ENCODE peak calls at places on chromosomes 6 and 20, in ten cellular contexts. One of them, this sample, is unnamed.
A peak's percentile ranks its signal among the peaks of the same experiment; 100 is the strongest.

GRCh38 chr20:57897891-57898290 is 188.1 kb upstream of the PMEPA1 start:
- DNase-seq in Peyer's patch: no peak
- DNase-seq in NB4: no peak
- DNase-seq in effector memory CD4-positive, alpha-beta T cell: no peak
- DNase-seq in psoas muscle: no peak
- DNase-seq in pancreas: no peak
- DNase-seq in transverse colon: no peak
- DNase-seq in neuronal stem cell: no peak
- DNase-seq in fibroblast of the aortic adventitia: no peak
- DNase-seq in heart left ventricle: no peak
- DNase-seq in this sample: no peak

GRCh38 chr6:169971171-169971861 is 219.9 kb downstream of the ERMARD start:
- DNase-seq in Peyer's patch: peak; percentile 37
- DNase-seq in NB4: no peak
- DNase-seq in effector memory CD4-positive, alpha-beta T cell: no peak
- DNase-seq in psoas muscle: no peak
- DNase-seq in pancreas: peak; percentile 50
- DNase-seq in transverse colon: peak; percentile 6
- DNase-seq in neuronal stem cell: no peak
- DNase-seq in fibroblast of the aortic adventitia: no peak
- DNase-seq in heart left ventricle: no peak
- DNase-seq in this sample: no peak

GRCh38 chr20:47304287-47304686 is 52.2 kb downstream of the ZMYND8 start:
- DNase-seq in Peyer's patch: peak; percentile 38
- DNase-seq in NB4: no peak
- DNase-seq in effector memory CD4-positive, alpha-beta T cell: no peak
- DNase-seq in psoas muscle: no peak
- DNase-seq in pancreas: no peak
- DNase-seq in transverse colon: peak; percentile 43
- DNase-seq in neuronal stem cell: no peak
- DNase-seq in fibroblast of the aortic adventitia: peak; percentile 56
- DNase-seq in heart left ventricle: no peak
- DNase-seq in this sample: no peak

GRCh38 chr6:112163295-112164257 is 76.2 kb downstream of the FAM229B start:
- DNase-seq in Peyer's patch: peak; percentile 85
- DNase-seq in NB4: peak; percentile 70
- DNase-seq in effector memory CD4-positive, alpha-beta T cell: peak; percentile 36
- DNase-seq in psoas muscle: peak; percentile 56
- DNase-seq in pancreas: peak; percentile 86
- DNase-seq in transverse colon: peak; percentile 72
- DNase-seq in neuronal stem cell: peak; percentile 59
- DNase-seq in fibroblast of the aortic adventitia: peak; percentile 34
- DNase-seq in heart left ventricle: peak; percentile 38
- DNase-seq in this sample: peak; percentile 60

GRCh38 chr20:33686008-33686983 is at the start of gene E2F1:
- DNase-seq in Peyer's patch: peak; percentile 98
- DNase-seq in NB4: peak; percentile 98
- DNase-seq in effector memory CD4-positive, alpha-beta T cell: peak; percentile 90
- DNase-seq in psoas muscle: peak; percentile 97
- DNase-seq in pancreas: peak; percentile 99
- DNase-seq in transverse colon: peak; percentile 97
- DNase-seq in neuronal stem cell: peak; percentile 95
- DNase-seq in fibroblast of the aortic adventitia: peak; percentile 75
- DNase-seq in heart left ventricle: peak; percentile 97
- DNase-seq in this sample: peak; percentile 86

GRCh38 chr6:105120570-105120969 is 59.2 kb downstream of the POPDC3 start:
- DNase-seq in Peyer's patch: no peak
- DNase-seq in NB4: no peak
- DNase-seq in effector memory CD4-positive, alpha-beta T cell: no peak
- DNase-seq in psoas muscle: no peak
- DNase-seq in pancreas: no peak
- DNase-seq in transverse colon: no peak
- DNase-seq in neuronal stem cell: no peak
- DNase-seq in fibroblast of the aortic adventitia: no peak
- DNase-seq in heart left ventricle: no peak
- DNase-seq in this sample: no peak

GRCh38 chr6:26086214-26086613 is 1.0 kb upstream of the HFE start:
- DNase-seq in Peyer's patch: no peak
- DNase-seq in NB4: no peak
- DNase-seq in effector memory CD4-positive, alpha-beta T cell: no peak
- DNase-seq in psoas muscle: no peak
- DNase-seq in pancreas: no peak
- DNase-seq in transverse colon: no peak
- DNase-seq in neuronal stem cell: no peak
- DNase-seq in fibroblast of the aortic adventitia: no peak
- DNase-seq in heart left ventricle: no peak
- DNase-seq in this sample: peak; percentile 72

GRCh38 chr6:113172531-113172966 is 684.6 kb upstream of the MARCKS start:
- DNase-seq in Peyer's patch: no peak
- DNase-seq in NB4: no peak
- DNase-seq in effector memory CD4-positive, alpha-beta T cell: no peak
- DNase-seq in psoas muscle: no peak
- DNase-seq in pancreas: no peak
- DNase-seq in transverse colon: peak; percentile 13
- DNase-seq in neuronal stem cell: no peak
- DNase-seq in fibroblast of the aortic adventitia: peak; percentile 60
- DNase-seq in heart left ventricle: peak; percentile 59
- DNase-seq in this sample: no peak

GRCh38 chr20:11692567-11692966 is 225.1 kb upstream of the BTBD3 start:
- DNase-seq in Peyer's patch: no peak
- DNase-seq in NB4: no peak
- DNase-seq in effector memory CD4-positive, alpha-beta T cell: no peak
- DNase-seq in psoas muscle: no peak
- DNase-seq in pancreas: no peak
- DNase-seq in transverse colon: no peak
- DNase-seq in neuronal stem cell: no peak
- DNase-seq in fibroblast of the aortic adventitia: no peak
- DNase-seq in heart left ventricle: no peak
- DNase-seq in this sample: no peak

GRCh38 chr6:52984247-52984646 is 10.8 kb downstream of the GSTA4 start:
- DNase-seq in Peyer's patch: no peak
- DNase-seq in NB4: peak; percentile 78
- DNase-seq in effector memory CD4-positive, alpha-beta T cell: peak; percentile 25
- DNase-seq in psoas muscle: no peak
- DNase-seq in pancreas: no peak
- DNase-seq in transverse colon: no peak
- DNase-seq in neuronal stem cell: no peak
- DNase-seq in fibroblast of the aortic adventitia: no peak
- DNase-seq in heart left ventricle: no peak
- DNase-seq in this sample: peak; percentile 93

GRCh38 chr6:39923394-39923793 is 10.9 kb downstream of the MOCS1 start:
- DNase-seq in Peyer's patch: peak; percentile 82
- DNase-seq in NB4: no peak
- DNase-seq in effector memory CD4-positive, alpha-beta T cell: no peak
- DNase-seq in psoas muscle: no peak
- DNase-seq in pancreas: peak; percentile 84
- DNase-seq in transverse colon: peak; percentile 79
- DNase-seq in neuronal stem cell: no peak
- DNase-seq in fibroblast of the aortic adventitia: no peak
- DNase-seq in heart left ventricle: peak; percentile 65
- DNase-seq in this sample: no peak

GRCh38 chr6:105374010-105374420 is 28.9 kb downstream of the PREP start:
- DNase-seq in Peyer's patch: no peak
- DNase-seq in NB4: no peak
- DNase-seq in effector memory CD4-positive, alpha-beta T cell: no peak
- DNase-seq in psoas muscle: no peak
- DNase-seq in pancreas: no peak
- DNase-seq in transverse colon: no peak
- DNase-seq in neuronal stem cell: no peak
- DNase-seq in fibroblast of the aortic adventitia: peak; percentile 50
- DNase-seq in heart left ventricle: no peak
- DNase-seq in this sample: no peak

GRCh38 chr6:119484598-119484997 is 135.0 kb upstream of the MAN1A1 start:
- DNase-seq in Peyer's patch: no peak
- DNase-seq in NB4: no peak
- DNase-seq in effector memory CD4-positive, alpha-beta T cell: no peak
- DNase-seq in psoas muscle: no peak
- DNase-seq in pancreas: no peak
- DNase-seq in transverse colon: no peak
- DNase-seq in neuronal stem cell: no peak
- DNase-seq in fibroblast of the aortic adventitia: peak; percentile 90
- DNase-seq in heart left ventricle: no peak
- DNase-seq in this sample: no peak

GRCh38 chr6:157631388-157631787 is 191.7 kb upstream of the SNX9 start:
- DNase-seq in Peyer's patch: no peak
- DNase-seq in NB4: no peak
- DNase-seq in effector memory CD4-positive, alpha-beta T cell: no peak
- DNase-seq in psoas muscle: no peak
- DNase-seq in pancreas: no peak
- DNase-seq in transverse colon: no peak
- DNase-seq in neuronal stem cell: no peak
- DNase-seq in fibroblast of the aortic adventitia: no peak
- DNase-seq in heart left ventricle: no peak
- DNase-seq in this sample: no peak

DNA sequence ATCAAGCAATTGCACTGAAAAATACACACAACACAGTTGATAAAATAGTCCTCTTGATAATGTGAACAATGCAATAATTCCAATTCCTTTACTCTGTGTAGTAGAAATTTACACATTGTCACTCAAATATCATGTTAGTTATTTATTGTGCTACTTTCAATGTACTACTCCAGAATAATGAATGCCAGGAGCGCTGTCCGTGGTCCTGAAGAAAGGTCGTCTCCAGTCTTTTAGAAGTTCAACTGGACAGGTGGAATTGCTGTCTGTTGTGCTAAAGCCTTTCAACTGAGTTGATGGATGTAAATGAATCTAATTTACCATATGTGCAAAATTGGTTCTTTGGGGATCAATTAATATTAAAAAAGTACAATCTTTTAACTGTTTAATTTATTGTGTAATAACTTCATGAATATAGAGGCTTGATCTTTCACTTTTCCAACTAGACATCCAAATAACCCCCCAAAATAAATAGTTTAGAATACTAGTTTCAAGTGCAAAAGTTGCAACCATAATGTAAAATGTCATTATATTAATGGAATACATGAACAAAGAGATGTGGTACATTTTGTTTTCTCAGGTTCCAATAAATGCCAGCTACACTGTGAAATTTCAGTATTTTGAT is 3.2 kb downstream of the GRIK2 start:
- DNase-seq in Peyer's patch: peak; percentile 76
- DNase-seq in NB4: peak; percentile 60
- DNase-seq in effector memory CD4-positive, alpha-beta T cell: no peak
- DNase-seq in psoas muscle: no peak
- DNase-seq in pancreas: peak; percentile 66
- DNase-seq in transverse colon: peak; percentile 60
- DNase-seq in neuronal stem cell: peak; percentile 82
- DNase-seq in fibroblast of the aortic adventitia: peak; percentile 70
- DNase-seq in heart left ventricle: peak; percentile 25
- DNase-seq in this sample: peak; percentile 54
- H3K4me3 ChIP-seq in Peyer's patch: no peak overlapping the region
- H3K4me3 ChIP-seq in NB4: no peak overlapping the region
- H3K4me3 ChIP-seq in effector memory CD4-positive, alpha-beta T cell: no peak overlapping the region
- H3K4me3 ChIP-seq in psoas muscle: no peak overlapping the region
- H3K4me3 ChIP-seq in pancreas: no peak overlapping the region
- H3K4me3 ChIP-seq in transverse colon: no peak overlapping the region
- H3K4me3 ChIP-seq in neuronal stem cell: no peak overlapping the region
- H3K4me3 ChIP-seq in fibroblast of the aortic adventitia: no peak overlapping the region
- H3K4me3 ChIP-seq in heart left ventricle: no peak overlapping the region
- H3K4me3 ChIP-seq in this sample: no peak overlapping the region

GRCh38 chr6:136782021-136782770 is 10.1 kb downstream of the MAP3K5 start:
- DNase-seq in Peyer's patch: no peak
- DNase-seq in NB4: peak; percentile 79
- DNase-seq in effector memory CD4-positive, alpha-beta T cell: no peak
- DNase-seq in psoas muscle: no peak
- DNase-seq in pancreas: no peak
- DNase-seq in transverse colon: no peak
- DNase-seq in neuronal stem cell: no peak
- DNase-seq in fibroblast of the aortic adventitia: peak; percentile 62
- DNase-seq in heart left ventricle: no peak
- DNase-seq in this sample: no peak

GRCh38 chr6:136784910-136785746 is 7.1 kb downstream of the MAP3K5 start:
- DNase-seq in Peyer's patch: peak; percentile 86
- DNase-seq in NB4: peak; percentile 96
- DNase-seq in effector memory CD4-positive, alpha-beta T cell: no peak
- DNase-seq in psoas muscle: peak; percentile 37
- DNase-seq in pancreas: peak; percentile 62
- DNase-seq in transverse colon: peak; percentile 69
- DNase-seq in neuronal stem cell: no peak
- DNase-seq in fibroblast of the aortic adventitia: no peak
- DNase-seq in heart left ventricle: peak; percentile 37
- DNase-seq in this sample: no peak

GRCh38 chr6:136783021-136783420 is 9.3 kb downstream of the MAP3K5 start:
- DNase-seq in Peyer's patch: no peak
- DNase-seq in NB4: no peak
- DNase-seq in effector memory CD4-positive, alpha-beta T cell: no peak
- DNase-seq in psoas muscle: no peak
- DNase-seq in pancreas: no peak
- DNase-seq in transverse colon: no peak
- DNase-seq in neuronal stem cell: no peak
- DNase-seq in fibroblast of the aortic adventitia: no peak
- DNase-seq in heart left ventricle: no peak
- DNase-seq in this sample: no peak

GRCh38 chr6:136784271-136784664 is 8.0 kb downstream of the MAP3K5 start:
- DNase-seq in Peyer's patch: no peak
- DNase-seq in NB4: no peak
- DNase-seq in effector memory CD4-positive, alpha-beta T cell: no peak
- DNase-seq in psoas muscle: no peak
- DNase-seq in pancreas: no peak
- DNase-seq in transverse colon: no peak
- DNase-seq in neuronal stem cell: no peak
- DNase-seq in fibroblast of the aortic adventitia: no peak
- DNase-seq in heart left ventricle: no peak
- DNase-seq in this sample: no peak

GRCh38 chr6:136783495-136784270 is 8.6 kb downstream of the MAP3K5 start:
- DNase-seq in Peyer's patch: peak; percentile 76
- DNase-seq in NB4: peak; percentile 97
- DNase-seq in effector memory CD4-positive, alpha-beta T cell: no peak
- DNase-seq in psoas muscle: no peak
- DNase-seq in pancreas: no peak
- DNase-seq in transverse colon: no peak
- DNase-seq in neuronal stem cell: no peak
- DNase-seq in fibroblast of the aortic adventitia: no peak
- DNase-seq in heart left ventricle: peak; percentile 35
- DNase-seq in this sample: no peak
- H3K4me3 ChIP-seq in Peyer's patch: no peak overlapping the region
- H3K4me3 ChIP-seq in NB4: peak overlapping the region; percentile 84
- H3K4me3 ChIP-seq in effector memory CD4-positive, alpha-beta T cell: no peak overlapping the region
- H3K4me3 ChIP-seq in psoas muscle: peak overlapping the region; percentile 37
- H3K4me3 ChIP-seq in pancreas: no peak overlapping the region
- H3K4me3 ChIP-seq in transverse colon: no peak overlapping the region
- H3K4me3 ChIP-seq in neuronal stem cell: no peak overlapping the region
- H3K4me3 ChIP-seq in fibroblast of the aortic adventitia: no peak overlapping the region
- H3K4me3 ChIP-seq in heart left ventricle: no peak overlapping the region
- H3K4me3 ChIP-seq in this sample: no peak overlapping the region

GRCh38 chr20:41173791-41174341 is 36.5 kb downstream of the PLCG1 start:
- DNase-seq in Peyer's patch: peak; percentile 42
- DNase-seq in NB4: no peak
- DNase-seq in effector memory CD4-positive, alpha-beta T cell: no peak
- DNase-seq in psoas muscle: no peak
- DNase-seq in pancreas: peak; percentile 43
- DNase-seq in transverse colon: peak; percentile 5
- DNase-seq in neuronal stem cell: no peak
- DNase-seq in fibroblast of the aortic adventitia: no peak
- DNase-seq in heart left ventricle: peak; percentile 15
- DNase-seq in this sample: no peak
- H3K4me3 ChIP-seq in Peyer's patch: no peak overlapping the region
- H3K4me3 ChIP-seq in NB4: no peak overlapping the region
- H3K4me3 ChIP-seq in effector memory CD4-positive, alpha-beta T cell: no peak overlapping the region
- H3K4me3 ChIP-seq in psoas muscle: no peak overlapping the region
- H3K4me3 ChIP-seq in pancreas: no peak overlapping the region
- H3K4me3 ChIP-seq in transverse colon: no peak overlapping the region
- H3K4me3 ChIP-seq in neuronal stem cell: peak overlapping the region; percentile 49
- H3K4me3 ChIP-seq in fibroblast of the aortic adventitia: no peak overlapping the region
- H3K4me3 ChIP-seq in heart left ventricle: no peak overlapping the region
- H3K4me3 ChIP-seq in this sample: no peak overlapping the region

GRCh38 chr20:59010995-59011873 is 4.2 kb upstream of the CTSZ start:
- DNase-seq in Peyer's patch: peak; percentile 45
- DNase-seq in NB4: no peak
- DNase-seq in effector memory CD4-positive, alpha-beta T cell: no peak
- DNase-seq in psoas muscle: no peak
- DNase-seq in pancreas: peak; percentile 49
- DNase-seq in transverse colon: no peak
- DNase-seq in neuronal stem cell: no peak
- DNase-seq in fibroblast of the aortic adventitia: peak; percentile 70
- DNase-seq in heart left ventricle: peak; percentile 56
- DNase-seq in this sample: no peak
- H3K4me3 ChIP-seq in Peyer's patch: no peak overlapping the region
- H3K4me3 ChIP-seq in NB4: no peak overlapping the region
- H3K4me3 ChIP-seq in effector memory CD4-positive, alpha-beta T cell: no peak overlapping the region
- H3K4me3 ChIP-seq in psoas muscle: no peak overlapping the region
- H3K4me3 ChIP-seq in pancreas: no peak overlapping the region
- H3K4me3 ChIP-seq in transverse colon: no peak overlapping the region
- H3K4me3 ChIP-seq in neuronal stem cell: no peak overlapping the region
- H3K4me3 ChIP-seq in fibroblast of the aortic adventitia: no peak overlapping the region
- H3K4me3 ChIP-seq in heart left ventricle: no peak overlapping the region
- H3K4me3 ChIP-seq in this sample: no peak overlapping the region